ENCODE peak calls at places on chromosomes 7 and 10, in five cellular contexts. One of them, this sample, is unnamed.
A peak's percentile ranks its signal among the peaks of the same experiment; 100 is the strongest.

GRCh38 chr10:131758062-131758941 is 142.5 kb upstream of the PPP2R2D start:
- DNase-seq in heart right ventricle: no peak
- DNase-seq in mammary epithelial cell: no peak
- DNase-seq in A673: no peak
- DNase-seq in heart left ventricle: no peak
- DNase-seq in this sample: no peak

GRCh38 chr7:27961255-27961654 is 219.3 kb downstream of the JAZF1 start:
- DNase-seq in heart right ventricle: no peak
- DNase-seq in mammary epithelial cell: peak; percentile 72
- DNase-seq in A673: peak; percentile 13
- DNase-seq in heart left ventricle: no peak
- DNase-seq in this sample: no peak

GRCh38 chr7:39741942-39742623 is 118.7 kb downstream of the RALA start:
- DNase-seq in heart right ventricle: no peak
- DNase-seq in mammary epithelial cell: peak; percentile 67
- DNase-seq in A673: peak; percentile 67
- DNase-seq in heart left ventricle: no peak
- DNase-seq in this sample: no peak

GRCh38 chr10:103569877-103570276 is 76.4 kb downstream of the NEURL1 start:
- DNase-seq in heart right ventricle: no peak
- DNase-seq in mammary epithelial cell: no peak
- DNase-seq in A673: no peak
- DNase-seq in heart left ventricle: no peak
- DNase-seq in this sample: no peak

GRCh38 chr7:1887251-1887650 is 217.2 kb downstream of the ELFN1 start:
- DNase-seq in heart right ventricle: no peak
- DNase-seq in mammary epithelial cell: no peak
- DNase-seq in A673: no peak
- DNase-seq in heart left ventricle: no peak
- DNase-seq in this sample: no peak

GRCh38 chr7:4523873-4524272 is 158.2 kb upstream of the FOXK1 start:
- DNase-seq in heart right ventricle: no peak
- DNase-seq in mammary epithelial cell: no peak
- DNase-seq in A673: no peak
- DNase-seq in heart left ventricle: no peak
- DNase-seq in this sample: no peak

GRCh38 chr7:98323597-98324322 is 42.3 kb downstream of the BRI3 start:
- DNase-seq in heart right ventricle: no peak
- DNase-seq in mammary epithelial cell: no peak
- DNase-seq in A673: no peak
- DNase-seq in heart left ventricle: no peak
- DNase-seq in this sample: no peak

GRCh38 chr7:37977243-37977642 is 56.8 kb downstream of the EPDR1 start:
- DNase-seq in heart right ventricle: no peak
- DNase-seq in mammary epithelial cell: peak; percentile 40
- DNase-seq in A673: no peak
- DNase-seq in heart left ventricle: no peak
- DNase-seq in this sample: no peak

GRCh38 chr7:39624935-39625694 is 1.7 kb downstream of the RALA start:
- DNase-seq in heart right ventricle: no peak
- DNase-seq in mammary epithelial cell: no peak
- DNase-seq in A673: no peak
- DNase-seq in heart left ventricle: no peak
- DNase-seq in this sample: no peak

GRCh38 chr10:107914450-107915276 is 750.2 kb upstream of the SORCS1 start:
- DNase-seq in heart right ventricle: no peak
- DNase-seq in mammary epithelial cell: peak; percentile 30
- DNase-seq in A673: peak; percentile 10
- DNase-seq in heart left ventricle: peak; percentile 16
- DNase-seq in this sample: peak; percentile 76

GRCh38 chr7:151838861-151839381 is 38.0 kb downstream of the PRKAG2 start:
- DNase-seq in heart right ventricle: no peak
- DNase-seq in mammary epithelial cell: no peak
- DNase-seq in A673: no peak
- DNase-seq in heart left ventricle: peak; percentile 68
- DNase-seq in this sample: peak; percentile 91

GRCh38 chr7:43905209-43905946 is 1.0 kb downstream of the URGCP start:
- DNase-seq in heart right ventricle: no peak
- DNase-seq in mammary epithelial cell: peak; percentile 56
- DNase-seq in A673: no peak
- DNase-seq in heart left ventricle: no peak
- DNase-seq in this sample: no peak

GRCh38 chr10:132613566-132614348 is 76.2 kb downstream of the INPP5A start:
- DNase-seq in heart right ventricle: no peak
- DNase-seq in mammary epithelial cell: no peak
- DNase-seq in A673: no peak
- DNase-seq in heart left ventricle: no peak
- DNase-seq in this sample: peak; percentile 53

GRCh38 chr10:4830546-4830945 is 4.5 kb downstream of the AKR1E2 start:
- DNase-seq in heart right ventricle: no peak
- DNase-seq in mammary epithelial cell: no peak
- DNase-seq in A673: no peak
- DNase-seq in heart left ventricle: no peak
- DNase-seq in this sample: no peak

GRCh38 chr7:104123786-104124185 is 84.0 kb downstream of the ORC5 start:
- DNase-seq in heart right ventricle: no peak
- DNase-seq in mammary epithelial cell: peak; percentile 48
- DNase-seq in A673: no peak
- DNase-seq in heart left ventricle: no peak
- DNase-seq in this sample: no peak

GRCh38 chr7:117259626-117260025 is 63.2 kb downstream of the WNT2 start:
- DNase-seq in heart right ventricle: no peak
- DNase-seq in mammary epithelial cell: peak; percentile 26
- DNase-seq in A673: no peak
- DNase-seq in heart left ventricle: no peak
- DNase-seq in this sample: no peak

GRCh38 chr10:10794776-10795175 is 222.9 kb upstream of the CELF2 start:
- DNase-seq in heart right ventricle: no peak
- DNase-seq in mammary epithelial cell: peak; percentile 94
- DNase-seq in A673: no peak
- DNase-seq in heart left ventricle: no peak
- DNase-seq in this sample: no peak

GRCh38 chr10:10798021-10798420 is 219.7 kb upstream of the CELF2 start:
- DNase-seq in heart right ventricle: no peak
- DNase-seq in mammary epithelial cell: no peak
- DNase-seq in A673: no peak
- DNase-seq in heart left ventricle: no peak
- DNase-seq in this sample: no peak

GRCh38 chr10:10796774-10797415 is 220.8 kb upstream of the CELF2 start:
- DNase-seq in heart right ventricle: no peak
- DNase-seq in mammary epithelial cell: peak; percentile 58
- DNase-seq in A673: no peak
- DNase-seq in heart left ventricle: no peak
- DNase-seq in this sample: no peak

GRCh38 chr10:10797467-10797866 is 220.2 kb upstream of the CELF2 start:
- DNase-seq in heart right ventricle: no peak
- DNase-seq in mammary epithelial cell: no peak
- DNase-seq in A673: no peak
- DNase-seq in heart left ventricle: no peak
- DNase-seq in this sample: no peak

DNA sequence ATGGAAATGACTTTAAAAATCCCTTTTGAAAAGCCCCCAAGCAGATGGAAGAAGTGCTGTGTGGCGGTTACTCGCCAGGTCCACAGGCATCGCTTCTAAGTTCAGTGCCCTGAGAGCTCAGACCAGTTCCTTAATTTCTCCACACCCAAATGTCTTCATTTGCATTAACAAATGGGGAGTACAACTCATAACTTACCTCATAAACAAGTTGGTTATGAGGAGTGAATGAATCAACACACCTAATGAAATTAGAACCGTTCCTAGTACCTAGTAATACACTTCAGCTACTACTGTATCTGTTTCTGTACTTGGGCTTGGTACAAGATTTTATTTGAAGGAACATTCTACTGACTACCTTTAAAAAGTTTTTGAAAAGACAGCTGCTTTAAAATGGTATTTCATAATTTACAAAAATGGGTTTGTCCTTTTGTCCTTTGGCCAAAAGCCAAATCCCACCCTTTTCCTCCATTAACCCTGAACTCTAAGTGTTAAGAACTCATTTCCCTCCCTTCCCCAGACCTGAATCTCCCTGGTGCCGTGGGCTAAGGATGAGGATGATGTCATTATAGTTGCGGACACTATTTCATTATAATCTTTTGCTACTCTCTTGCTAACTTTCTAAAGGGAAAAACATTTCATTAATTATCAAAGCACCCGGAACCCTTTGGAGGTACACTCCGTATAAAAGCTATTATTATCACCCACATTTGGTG is 221.5 kb upstream of the CELF2 start:
- DNase-seq in heart right ventricle: peak; percentile 31
- DNase-seq in mammary epithelial cell: no peak
- DNase-seq in A673: peak; percentile 21
- DNase-seq in heart left ventricle: no peak
- DNase-seq in this sample: no peak
- H3K4me3 ChIP-seq in heart right ventricle: no peak overlapping the region
- H3K4me3 ChIP-seq in mammary epithelial cell: no peak overlapping the region
- H3K4me3 ChIP-seq in A673: no peak overlapping the region
- H3K4me3 ChIP-seq in heart left ventricle: peak overlapping the region; percentile 27
- H3K4me3 ChIP-seq in this sample: no peak overlapping the region

GRCh38 chr10:69791812-69792211 is 9.9 kb upstream of the COL13A1 start:
- DNase-seq in heart right ventricle: no peak
- DNase-seq in mammary epithelial cell: no peak
- DNase-seq in A673: no peak
- DNase-seq in heart left ventricle: no peak
- DNase-seq in this sample: no peak

GRCh38 chr10:69787681-69788080 is 14.0 kb upstream of the COL13A1 start:
- DNase-seq in heart right ventricle: no peak
- DNase-seq in mammary epithelial cell: no peak
- DNase-seq in A673: no peak
- DNase-seq in heart left ventricle: no peak
- DNase-seq in this sample: no peak

GRCh38 chr10:69789164-69789576 is 12.5 kb upstream of the COL13A1 start:
- DNase-seq in heart right ventricle: no peak
- DNase-seq in mammary epithelial cell: no peak
- DNase-seq in A673: no peak
- DNase-seq in heart left ventricle: no peak
- DNase-seq in this sample: peak; percentile 8

GRCh38 chr10:69783515-69783914 is 18.2 kb upstream of the COL13A1 start:
- DNase-seq in heart right ventricle: no peak
- DNase-seq in mammary epithelial cell: no peak
- DNase-seq in A673: no peak
- DNase-seq in heart left ventricle: no peak
- DNase-seq in this sample: no peak

GRCh38 chr10:69786791-69787190 is 14.9 kb upstream of the COL13A1 start:
- DNase-seq in heart right ventricle: no peak
- DNase-seq in mammary epithelial cell: peak; percentile 35
- DNase-seq in A673: peak; percentile 48
- DNase-seq in heart left ventricle: no peak
- DNase-seq in this sample: no peak
- TF ChIP-seq CTCF in heart right ventricle: peak; percentile 22
- TF ChIP-seq CTCF in mammary epithelial cell: peak; percentile 47
- TF ChIP-seq CTCF in A673: peak; percentile 40
- TF ChIP-seq CTCF in heart left ventricle: peak; percentile 32
- TF ChIP-seq CTCF in this sample: no peak

GRCh38 chr10:123885406-123886164 is 6.0 kb downstream of the CPXM2 start:
- DNase-seq in heart right ventricle: no peak
- DNase-seq in mammary epithelial cell: no peak
- DNase-seq in A673: no peak
- DNase-seq in heart left ventricle: no peak
- DNase-seq in this sample: no peak

GRCh38 chr10:123883921-123884320 is 7.7 kb downstream of the CPXM2 start:
- DNase-seq in heart right ventricle: no peak
- DNase-seq in mammary epithelial cell: no peak
- DNase-seq in A673: no peak
- DNase-seq in heart left ventricle: no peak
- DNase-seq in this sample: no peak

GRCh38 chr10:123884351-123884906 is 7.2 kb downstream of the CPXM2 start:
- DNase-seq in heart right ventricle: no peak
- DNase-seq in mammary epithelial cell: no peak
- DNase-seq in A673: no peak
- DNase-seq in heart left ventricle: no peak
- DNase-seq in this sample: no peak

GRCh38 chr10:123886292-123886691 is 5.3 kb downstream of the CPXM2 start:
- DNase-seq in heart right ventricle: no peak
- DNase-seq in mammary epithelial cell: no peak
- DNase-seq in A673: no peak
- DNase-seq in heart left ventricle: no peak
- DNase-seq in this sample: no peak

DNA sequence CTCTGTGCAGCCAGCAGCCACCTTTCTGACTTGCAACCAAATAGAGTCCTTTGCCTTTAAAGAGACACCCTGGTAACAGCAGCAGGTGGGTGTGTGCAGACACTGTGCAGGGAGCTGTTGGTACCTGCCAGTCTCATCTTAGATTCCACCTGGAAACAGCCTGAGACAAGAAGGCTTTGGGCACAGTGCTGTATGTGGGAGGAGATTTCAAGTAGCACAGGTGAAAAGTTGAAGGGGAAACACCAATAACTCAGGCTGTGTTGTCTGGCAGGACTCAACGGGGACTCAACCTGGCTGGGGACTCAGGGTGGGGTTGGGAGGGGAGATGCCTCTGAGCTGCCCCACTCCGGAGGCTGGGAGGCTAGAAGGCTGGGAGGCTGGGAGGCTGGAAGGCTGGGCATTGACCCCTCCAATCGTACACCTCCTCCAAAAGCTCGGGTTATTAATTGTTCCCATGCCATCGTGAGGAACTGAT is 6.7 kb downstream of the CPXM2 start:
- DNase-seq in heart right ventricle: no peak
- DNase-seq in mammary epithelial cell: no peak
- DNase-seq in A673: no peak
- DNase-seq in heart left ventricle: no peak
- DNase-seq in this sample: no peak
- H3K4me1 ChIP-seq in heart right ventricle: no peaks in the 10 kb centered on the region
- H3K4me1 ChIP-seq in mammary epithelial cell: no peaks in the 10 kb centered on the region
- H3K4me1 ChIP-seq in A673: no peaks in the 10 kb centered on the region
- H3K4me1 ChIP-seq in heart left ventricle: peaks cover 4% of the 10 kb centered on the region
- H3K4me1 ChIP-seq in this sample: no peaks in the 10 kb centered on the region

GRCh38 chr10:95388072-95388471 is 97.3 kb upstream of the PDLIM1 start:
- DNase-seq in heart right ventricle: no peak
- DNase-seq in mammary epithelial cell: no peak
- DNase-seq in A673: no peak
- DNase-seq in heart left ventricle: no peak
- DNase-seq in this sample: no peak
- H3K4me3 ChIP-seq in heart right ventricle: no peak overlapping the region
- H3K4me3 ChIP-seq in mammary epithelial cell: no peak overlapping the region
- H3K4me3 ChIP-seq in A673: no peak overlapping the region
- H3K4me3 ChIP-seq in heart left ventricle: no peak overlapping the region
- H3K4me3 ChIP-seq in this sample: no peak overlapping the region

GRCh38 chr7:156074982-156075615 is 262.8 kb upstream of the SHH start:
- DNase-seq in heart right ventricle: no peak
- DNase-seq in mammary epithelial cell: no peak
- DNase-seq in A673: no peak
- DNase-seq in heart left ventricle: no peak
- DNase-seq in this sample: peak; percentile 51
- TF ChIP-seq CTCF in heart right ventricle: no peak
- TF ChIP-seq CTCF in mammary epithelial cell: no peak
- TF ChIP-seq CTCF in A673: no peak
- TF ChIP-seq CTCF in heart left ventricle: no peak
- TF ChIP-seq CTCF in this sample: no peak

GRCh38 chr7:16001477-16001876 is 315.0 kb upstream of the MEOX2 start:
- DNase-seq in heart right ventricle: no peak
- DNase-seq in mammary epithelial cell: no peak
- DNase-seq in A673: no peak
- DNase-seq in heart left ventricle: no peak
- DNase-seq in this sample: no peak
- H3K4me1 ChIP-seq in heart right ventricle: no peaks in the 10 kb centered on the region
- H3K4me1 ChIP-seq in mammary epithelial cell: no peaks in the 10 kb centered on the region
- H3K4me1 ChIP-seq in A673: no peaks in the 10 kb centered on the region
- H3K4me1 ChIP-seq in heart left ventricle: no peaks in the 10 kb centered on the region
- H3K4me1 ChIP-seq in this sample: no peaks in the 10 kb centered on the region